ENCODE peak calls at places on chromosomes 4 and X, in ten cellular contexts. One of them, this sample, is unnamed.

GRCh38 chr4:11039494-11040142 is 355.1 kb upstream of the CLNK start:
- DNase-seq in NCI-H1092: peak
- DNase-seq in HTR-8/SVneo: no peak
- DNase-seq in ureter: no peak
- DNase-seq in kidney glomerular epithelial cell: no peak
- DNase-seq in NCI-H1694 treated with DMSO at 0.1 percent for 48 hours: no peak
- DNase-seq in stimulated activated CD4-positive, alpha-beta T cell treated with anti-CD3 and anti-CD28 coated beads, Interleukin-4, amount 100 ng/mL, for 24 hours: no peak
- DNase-seq in BJ: no peak
- DNase-seq in choroid plexus epithelial cell: no peak
- DNase-seq in sciatic nerve: no peak
- DNase-seq in this sample: no peak

GRCh38 chr4:54992266-54992665 is 133.1 kb downstream of the KDR start:
- DNase-seq in NCI-H1092: no peak
- DNase-seq in HTR-8/SVneo: no peak
- DNase-seq in ureter: no peak
- DNase-seq in kidney glomerular epithelial cell: no peak
- DNase-seq in NCI-H1694 treated with DMSO at 0.1 percent for 48 hours: no peak
- DNase-seq in stimulated activated CD4-positive, alpha-beta T cell treated with anti-CD3 and anti-CD28 coated beads, Interleukin-4, amount 100 ng/mL, for 24 hours: no peak
- DNase-seq in BJ: no peak
- DNase-seq in choroid plexus epithelial cell: no peak
- DNase-seq in sciatic nerve: no peak
- DNase-seq in this sample: no peak

GRCh38 chrX:68820476-68821110 is 8.2 kb upstream of the EFNB1 start:
- DNase-seq in NCI-H1092: no peak
- DNase-seq in HTR-8/SVneo: no peak
- DNase-seq in ureter: no peak
- DNase-seq in kidney glomerular epithelial cell: no peak
- DNase-seq in NCI-H1694 treated with DMSO at 0.1 percent for 48 hours: no peak
- DNase-seq in stimulated activated CD4-positive, alpha-beta T cell treated with anti-CD3 and anti-CD28 coated beads, Interleukin-4, amount 100 ng/mL, for 24 hours: no peak
- DNase-seq in BJ: no peak
- DNase-seq in choroid plexus epithelial cell: no peak
- DNase-seq in sciatic nerve: peak
- DNase-seq in this sample: no peak

GRCh38 chr4:40227284-40227683 is 30.5 kb downstream of the RHOH start:
- DNase-seq in NCI-H1092: no peak
- DNase-seq in HTR-8/SVneo: no peak
- DNase-seq in ureter: no peak
- DNase-seq in kidney glomerular epithelial cell: no peak
- DNase-seq in NCI-H1694 treated with DMSO at 0.1 percent for 48 hours: no peak
- DNase-seq in stimulated activated CD4-positive, alpha-beta T cell treated with anti-CD3 and anti-CD28 coated beads, Interleukin-4, amount 100 ng/mL, for 24 hours: peak
- DNase-seq in BJ: no peak
- DNase-seq in choroid plexus epithelial cell: peak
- DNase-seq in sciatic nerve: no peak
- DNase-seq in this sample: no peak

GRCh38 chr4:142549726-142550463 is 296.2 kb downstream of the INPP4B start:
- DNase-seq in NCI-H1092: no peak
- DNase-seq in HTR-8/SVneo: peak
- DNase-seq in ureter: no peak
- DNase-seq in kidney glomerular epithelial cell: peak
- DNase-seq in NCI-H1694 treated with DMSO at 0.1 percent for 48 hours: no peak
- DNase-seq in stimulated activated CD4-positive, alpha-beta T cell treated with anti-CD3 and anti-CD28 coated beads, Interleukin-4, amount 100 ng/mL, for 24 hours: no peak
- DNase-seq in BJ: peak
- DNase-seq in choroid plexus epithelial cell: peak
- DNase-seq in sciatic nerve: no peak
- DNase-seq in this sample: peak

GRCh38 chrX:23822397-23822796 is 39.4 kb downstream of the SAT1 start:
- DNase-seq in NCI-H1092: peak
- DNase-seq in HTR-8/SVneo: no peak
- DNase-seq in ureter: no peak
- DNase-seq in kidney glomerular epithelial cell: no peak
- DNase-seq in NCI-H1694 treated with DMSO at 0.1 percent for 48 hours: no peak
- DNase-seq in stimulated activated CD4-positive, alpha-beta T cell treated with anti-CD3 and anti-CD28 coated beads, Interleukin-4, amount 100 ng/mL, for 24 hours: no peak
- DNase-seq in BJ: peak
- DNase-seq in choroid plexus epithelial cell: peak
- DNase-seq in sciatic nerve: no peak
- DNase-seq in this sample: no peak

GRCh38 chr4:2365913-2366210 is 52.6 kb downstream of the ZFYVE28 start:
- DNase-seq in NCI-H1092: no peak
- DNase-seq in HTR-8/SVneo: no peak
- DNase-seq in ureter: no peak
- DNase-seq in kidney glomerular epithelial cell: no peak
- DNase-seq in NCI-H1694 treated with DMSO at 0.1 percent for 48 hours: no peak
- DNase-seq in stimulated activated CD4-positive, alpha-beta T cell treated with anti-CD3 and anti-CD28 coated beads, Interleukin-4, amount 100 ng/mL, for 24 hours: no peak
- DNase-seq in BJ: no peak
- DNase-seq in choroid plexus epithelial cell: no peak
- DNase-seq in sciatic nerve: no peak
- DNase-seq in this sample: no peak

GRCh38 chr4:23680616-23681518 is 209.0 kb downstream of the PPARGC1A start:
- DNase-seq in NCI-H1092: no peak
- DNase-seq in HTR-8/SVneo: no peak
- DNase-seq in ureter: no peak
- DNase-seq in kidney glomerular epithelial cell: peak
- DNase-seq in NCI-H1694 treated with DMSO at 0.1 percent for 48 hours: no peak
- DNase-seq in stimulated activated CD4-positive, alpha-beta T cell treated with anti-CD3 and anti-CD28 coated beads, Interleukin-4, amount 100 ng/mL, for 24 hours: no peak
- DNase-seq in BJ: no peak
- DNase-seq in choroid plexus epithelial cell: peak
- DNase-seq in sciatic nerve: no peak
- DNase-seq in this sample: no peak

GRCh38 chr4:5238106-5238505 is 186.8 kb downstream of the STK32B start:
- DNase-seq in NCI-H1092: no peak
- DNase-seq in HTR-8/SVneo: no peak
- DNase-seq in ureter: no peak
- DNase-seq in kidney glomerular epithelial cell: no peak
- DNase-seq in NCI-H1694 treated with DMSO at 0.1 percent for 48 hours: no peak
- DNase-seq in stimulated activated CD4-positive, alpha-beta T cell treated with anti-CD3 and anti-CD28 coated beads, Interleukin-4, amount 100 ng/mL, for 24 hours: no peak
- DNase-seq in BJ: peak
- DNase-seq in choroid plexus epithelial cell: no peak
- DNase-seq in sciatic nerve: no peak
- DNase-seq in this sample: no peak

GRCh38 chr4:31239886-31240285 is 519.7 kb downstream of the PCDH7 start:
- DNase-seq in NCI-H1092: no peak
- DNase-seq in HTR-8/SVneo: no peak
- DNase-seq in ureter: no peak
- DNase-seq in kidney glomerular epithelial cell: no peak
- DNase-seq in NCI-H1694 treated with DMSO at 0.1 percent for 48 hours: no peak
- DNase-seq in stimulated activated CD4-positive, alpha-beta T cell treated with anti-CD3 and anti-CD28 coated beads, Interleukin-4, amount 100 ng/mL, for 24 hours: no peak
- DNase-seq in BJ: no peak
- DNase-seq in choroid plexus epithelial cell: no peak
- DNase-seq in sciatic nerve: no peak
- DNase-seq in this sample: no peak

GRCh38 chrX:123920065-123920785 is 41.3 kb upstream of the STAG2 start:
- DNase-seq in NCI-H1092: no peak
- DNase-seq in HTR-8/SVneo: peak
- DNase-seq in ureter: no peak
- DNase-seq in kidney glomerular epithelial cell: peak
- DNase-seq in NCI-H1694 treated with DMSO at 0.1 percent for 48 hours: peak
- DNase-seq in stimulated activated CD4-positive, alpha-beta T cell treated with anti-CD3 and anti-CD28 coated beads, Interleukin-4, amount 100 ng/mL, for 24 hours: no peak
- DNase-seq in BJ: peak
- DNase-seq in choroid plexus epithelial cell: peak
- DNase-seq in sciatic nerve: no peak
- DNase-seq in this sample: no peak

GRCh38 chr4:58502839-58503238 is 1392.7 kb upstream of the IGFBP7 start:
- DNase-seq in NCI-H1092: no peak
- DNase-seq in HTR-8/SVneo: no peak
- DNase-seq in ureter: no peak
- DNase-seq in kidney glomerular epithelial cell: peak
- DNase-seq in NCI-H1694 treated with DMSO at 0.1 percent for 48 hours: no peak
- DNase-seq in stimulated activated CD4-positive, alpha-beta T cell treated with anti-CD3 and anti-CD28 coated beads, Interleukin-4, amount 100 ng/mL, for 24 hours: no peak
- DNase-seq in BJ: no peak
- DNase-seq in choroid plexus epithelial cell: no peak
- DNase-seq in sciatic nerve: no peak
- DNase-seq in this sample: no peak

GRCh38 chrX:72620550-72621145 is 48.0 kb upstream of the HDAC8 start:
- DNase-seq in NCI-H1092: no peak
- DNase-seq in HTR-8/SVneo: peak
- DNase-seq in ureter: peak
- DNase-seq in kidney glomerular epithelial cell: peak
- DNase-seq in NCI-H1694 treated with DMSO at 0.1 percent for 48 hours: no peak
- DNase-seq in stimulated activated CD4-positive, alpha-beta T cell treated with anti-CD3 and anti-CD28 coated beads, Interleukin-4, amount 100 ng/mL, for 24 hours: peak
- DNase-seq in BJ: peak
- DNase-seq in choroid plexus epithelial cell: peak
- DNase-seq in sciatic nerve: no peak
- DNase-seq in this sample: no peak

GRCh38 chr4:88445252-88445651 is 11.7 kb upstream of the HERC5 start:
- DNase-seq in NCI-H1092: no peak
- DNase-seq in HTR-8/SVneo: no peak
- DNase-seq in ureter: no peak
- DNase-seq in kidney glomerular epithelial cell: no peak
- DNase-seq in NCI-H1694 treated with DMSO at 0.1 percent for 48 hours: no peak
- DNase-seq in stimulated activated CD4-positive, alpha-beta T cell treated with anti-CD3 and anti-CD28 coated beads, Interleukin-4, amount 100 ng/mL, for 24 hours: no peak
- DNase-seq in BJ: no peak
- DNase-seq in choroid plexus epithelial cell: no peak
- DNase-seq in sciatic nerve: no peak
- DNase-seq in this sample: no peak

GRCh38 chr4:112422644-112423043 is 93.3 kb downstream of the NEUROG2 start:
- DNase-seq in NCI-H1092: no peak
- DNase-seq in HTR-8/SVneo: no peak
- DNase-seq in ureter: no peak
- DNase-seq in kidney glomerular epithelial cell: no peak
- DNase-seq in NCI-H1694 treated with DMSO at 0.1 percent for 48 hours: no peak
- DNase-seq in stimulated activated CD4-positive, alpha-beta T cell treated with anti-CD3 and anti-CD28 coated beads, Interleukin-4, amount 100 ng/mL, for 24 hours: no peak
- DNase-seq in BJ: no peak
- DNase-seq in choroid plexus epithelial cell: peak
- DNase-seq in sciatic nerve: no peak
- DNase-seq in this sample: no peak

GRCh38 chrX:129318375-129318774 is 204.9 kb downstream of the SMARCA1 start:
- DNase-seq in NCI-H1092: no peak
- DNase-seq in HTR-8/SVneo: no peak
- DNase-seq in ureter: no peak
- DNase-seq in kidney glomerular epithelial cell: peak
- DNase-seq in NCI-H1694 treated with DMSO at 0.1 percent for 48 hours: peak
- DNase-seq in stimulated activated CD4-positive, alpha-beta T cell treated with anti-CD3 and anti-CD28 coated beads, Interleukin-4, amount 100 ng/mL, for 24 hours: no peak
- DNase-seq in BJ: no peak
- DNase-seq in choroid plexus epithelial cell: peak
- DNase-seq in sciatic nerve: no peak
- DNase-seq in this sample: no peak

GRCh38 chr4:25919676-25920075 is 5.7 kb downstream of the SMIM20 start:
- DNase-seq in NCI-H1092: no peak
- DNase-seq in HTR-8/SVneo: no peak
- DNase-seq in ureter: no peak
- DNase-seq in kidney glomerular epithelial cell: no peak
- DNase-seq in NCI-H1694 treated with DMSO at 0.1 percent for 48 hours: no peak
- DNase-seq in stimulated activated CD4-positive, alpha-beta T cell treated with anti-CD3 and anti-CD28 coated beads, Interleukin-4, amount 100 ng/mL, for 24 hours: no peak
- DNase-seq in BJ: no peak
- DNase-seq in choroid plexus epithelial cell: no peak
- DNase-seq in sciatic nerve: no peak
- DNase-seq in this sample: no peak

GRCh38 chr4:80213117-80213815 is 16.0 kb downstream of the PRDM8 start:
- DNase-seq in NCI-H1092: no peak
- DNase-seq in HTR-8/SVneo: no peak
- DNase-seq in ureter: no peak
- DNase-seq in kidney glomerular epithelial cell: no peak
- DNase-seq in NCI-H1694 treated with DMSO at 0.1 percent for 48 hours: no peak
- DNase-seq in stimulated activated CD4-positive, alpha-beta T cell treated with anti-CD3 and anti-CD28 coated beads, Interleukin-4, amount 100 ng/mL, for 24 hours: no peak
- DNase-seq in BJ: no peak
- DNase-seq in choroid plexus epithelial cell: peak
- DNase-seq in sciatic nerve: no peak
- DNase-seq in this sample: no peak

GRCh38 chrX:105823092-105823454 is 734 bp downstream of the NRK start:
- DNase-seq in NCI-H1092: no peak
- DNase-seq in HTR-8/SVneo: no peak
- DNase-seq in ureter: no peak
- DNase-seq in kidney glomerular epithelial cell: no peak
- DNase-seq in NCI-H1694 treated with DMSO at 0.1 percent for 48 hours: no peak
- DNase-seq in stimulated activated CD4-positive, alpha-beta T cell treated with anti-CD3 and anti-CD28 coated beads, Interleukin-4, amount 100 ng/mL, for 24 hours: no peak
- DNase-seq in BJ: no peak
- DNase-seq in choroid plexus epithelial cell: no peak
- DNase-seq in sciatic nerve: no peak
- DNase-seq in this sample: no peak

GRCh38 chrX:150968862-150969720 is 14.0 kb upstream of the HMGB3 start:
- DNase-seq in NCI-H1092: no peak
- DNase-seq in HTR-8/SVneo: no peak
- DNase-seq in ureter: no peak
- DNase-seq in kidney glomerular epithelial cell: no peak
- DNase-seq in NCI-H1694 treated with DMSO at 0.1 percent for 48 hours: no peak
- DNase-seq in stimulated activated CD4-positive, alpha-beta T cell treated with anti-CD3 and anti-CD28 coated beads, Interleukin-4, amount 100 ng/mL, for 24 hours: no peak
- DNase-seq in BJ: no peak
- DNase-seq in choroid plexus epithelial cell: no peak
- DNase-seq in sciatic nerve: no peak
- DNase-seq in this sample: no peak

GRCh38 chr4:153519677-153520076 is 53.5 kb downstream of the TMEM131L start:
- DNase-seq in NCI-H1092: no peak
- DNase-seq in HTR-8/SVneo: no peak
- DNase-seq in ureter: no peak
- DNase-seq in kidney glomerular epithelial cell: no peak
- DNase-seq in NCI-H1694 treated with DMSO at 0.1 percent for 48 hours: no peak
- DNase-seq in stimulated activated CD4-positive, alpha-beta T cell treated with anti-CD3 and anti-CD28 coated beads, Interleukin-4, amount 100 ng/mL, for 24 hours: no peak
- DNase-seq in BJ: no peak
- DNase-seq in choroid plexus epithelial cell: no peak
- DNase-seq in sciatic nerve: no peak
- DNase-seq in this sample: no peak

GRCh38 chrX:39967348-39967747 is 130.4 kb downstream of the BCOR start:
- DNase-seq in NCI-H1092: no peak
- DNase-seq in HTR-8/SVneo: no peak
- DNase-seq in ureter: no peak
- DNase-seq in kidney glomerular epithelial cell: no peak
- DNase-seq in NCI-H1694 treated with DMSO at 0.1 percent for 48 hours: no peak
- DNase-seq in stimulated activated CD4-positive, alpha-beta T cell treated with anti-CD3 and anti-CD28 coated beads, Interleukin-4, amount 100 ng/mL, for 24 hours: no peak
- DNase-seq in BJ: no peak
- DNase-seq in choroid plexus epithelial cell: no peak
- DNase-seq in sciatic nerve: no peak
- DNase-seq in this sample: no peak

GRCh38 chr4:154551872-154552686 is 1.9 kb upstream of the PLRG1 start:
- DNase-seq in NCI-H1092: peak
- DNase-seq in HTR-8/SVneo: peak
- DNase-seq in ureter: peak
- DNase-seq in kidney glomerular epithelial cell: peak
- DNase-seq in NCI-H1694 treated with DMSO at 0.1 percent for 48 hours: peak
- DNase-seq in stimulated activated CD4-positive, alpha-beta T cell treated with anti-CD3 and anti-CD28 coated beads, Interleukin-4, amount 100 ng/mL, for 24 hours: peak
- DNase-seq in BJ: peak
- DNase-seq in choroid plexus epithelial cell: peak
- DNase-seq in sciatic nerve: peak
- DNase-seq in this sample: peak

GRCh38 chrX:110086162-110086915 is 83.4 kb downstream of the TMEM164 start:
- DNase-seq in NCI-H1092: no peak
- DNase-seq in HTR-8/SVneo: no peak
- DNase-seq in ureter: no peak
- DNase-seq in kidney glomerular epithelial cell: no peak
- DNase-seq in NCI-H1694 treated with DMSO at 0.1 percent for 48 hours: no peak
- DNase-seq in stimulated activated CD4-positive, alpha-beta T cell treated with anti-CD3 and anti-CD28 coated beads, Interleukin-4, amount 100 ng/mL, for 24 hours: no peak
- DNase-seq in BJ: peak
- DNase-seq in choroid plexus epithelial cell: peak
- DNase-seq in sciatic nerve: no peak
- DNase-seq in this sample: no peak

GRCh38 chr4:99573735-99574368 is 772 bp upstream of the MTTP start:
- DNase-seq in NCI-H1092: no peak
- DNase-seq in HTR-8/SVneo: no peak
- DNase-seq in ureter: no peak
- DNase-seq in kidney glomerular epithelial cell: no peak
- DNase-seq in NCI-H1694 treated with DMSO at 0.1 percent for 48 hours: no peak
- DNase-seq in stimulated activated CD4-positive, alpha-beta T cell treated with anti-CD3 and anti-CD28 coated beads, Interleukin-4, amount 100 ng/mL, for 24 hours: no peak
- DNase-seq in BJ: no peak
- DNase-seq in choroid plexus epithelial cell: no peak
- DNase-seq in sciatic nerve: no peak
- DNase-seq in this sample: no peak

GRCh38 chr4:101337688-101338087 is 9.6 kb downstream of the PPP3CA start:
- DNase-seq in NCI-H1092: no peak
- DNase-seq in HTR-8/SVneo: no peak
- DNase-seq in ureter: no peak
- DNase-seq in kidney glomerular epithelial cell: peak
- DNase-seq in NCI-H1694 treated with DMSO at 0.1 percent for 48 hours: no peak
- DNase-seq in stimulated activated CD4-positive, alpha-beta T cell treated with anti-CD3 and anti-CD28 coated beads, Interleukin-4, amount 100 ng/mL, for 24 hours: no peak
- DNase-seq in BJ: no peak
- DNase-seq in choroid plexus epithelial cell: peak
- DNase-seq in sciatic nerve: no peak
- DNase-seq in this sample: no peak

GRCh38 chrX:101057095-101057714 is 5.3 kb upstream of the TRMT2B start:
- DNase-seq in NCI-H1092: no peak
- DNase-seq in HTR-8/SVneo: no peak
- DNase-seq in ureter: no peak
- DNase-seq in kidney glomerular epithelial cell: no peak
- DNase-seq in NCI-H1694 treated with DMSO at 0.1 percent for 48 hours: no peak
- DNase-seq in stimulated activated CD4-positive, alpha-beta T cell treated with anti-CD3 and anti-CD28 coated beads, Interleukin-4, amount 100 ng/mL, for 24 hours: no peak
- DNase-seq in BJ: no peak
- DNase-seq in choroid plexus epithelial cell: peak
- DNase-seq in sciatic nerve: no peak
- DNase-seq in this sample: no peak

GRCh38 chr4:56469489-56470210 is 2.2 kb downstream of the SRP72 start:
- DNase-seq in NCI-H1092: no peak
- DNase-seq in HTR-8/SVneo: no peak
- DNase-seq in ureter: no peak
- DNase-seq in kidney glomerular epithelial cell: no peak
- DNase-seq in NCI-H1694 treated with DMSO at 0.1 percent for 48 hours: no peak
- DNase-seq in stimulated activated CD4-positive, alpha-beta T cell treated with anti-CD3 and anti-CD28 coated beads, Interleukin-4, amount 100 ng/mL, for 24 hours: no peak
- DNase-seq in BJ: no peak
- DNase-seq in choroid plexus epithelial cell: no peak
- DNase-seq in sciatic nerve: no peak
- DNase-seq in this sample: no peak